ENCODE peak calls at places on chromosomes 4 and X, in ten cellular contexts. H is tibial artery, K is PC-3, L is psoas muscle, Y is fibroblast of lung, Z is left ventricle myocardium inferior, V is A549, T is heart right ventricle, N is AG04450, A is suprapubic skin. U is an unnamed sample.
A peak's percentile ranks its signal among the peaks of the same experiment; 100 is the strongest.

GRCh38 chrX:20500171-20500865 is 233.6 kb upstream of the RPS6KA3 start:
- DNase-seq in V (no peak), N (no peak), L (no peak), Y (no peak), Z (no peak), T (no peak), K (no peak), H (no peak), A (no peak), U (no peak)

GRCh38 chr4:117137143-117137542 is 51.8 kb upstream of the TRAM1L1 start:
- DNase-seq in K (peak; percentile 81), A (no peak), L (no peak), Y (peak; percentile 94), Z (no peak), H (no peak), N (peak; percentile 74), V (peak; percentile 9), T (no peak), U (no peak)

GRCh38 chr4:140052050-140052449 is 101.9 kb downstream of the MAML3 start:
- DNase-seq in H (no peak), A (no peak), L (peak; percentile 61), K (peak; percentile 51), N (no peak), Z (peak; percentile 47), T (peak; percentile 48), Y (peak; percentile 39), V (peak; percentile 51), U (peak; percentile 18)

GRCh38 chr4:110970642-110971041 is 347.8 kb upstream of the PITX2 start:
- DNase-seq in K (peak; percentile 53), T (no peak), Y (peak; percentile 15), L (peak; percentile 41), N (peak; percentile 4), A (no peak), Z (no peak), H (no peak), V (peak; percentile 51), U (no peak)

GRCh38 chrX:104330966-104331365 is 76.2 kb upstream of the ESX1 start:
- DNase-seq in A (no peak), V (no peak), Z (no peak), L (no peak), N (no peak), H (no peak), T (no peak), K (peak; percentile 90), Y (peak; percentile 75), U (no peak)

GRCh38 chr4:37648084-37648817 is 37.9 kb downstream of the RELL1 start:
- DNase-seq in L (peak; percentile 82), A (peak; percentile 68), H (no peak), T (peak; percentile 75), Y (peak; percentile 87), V (peak; percentile 92), Z (peak; percentile 36), K (peak; percentile 90), N (peak; percentile 82), U (no peak)

GRCh38 chrX:1443496-1444075 is 9.1 kb downstream of the ASMTL start:
- DNase-seq in Y (no peak), H (peak; percentile 48), A (peak; percentile 55), T (no peak), V (no peak), L (no peak), K (no peak), Z (no peak), N (no peak), U (no peak)

GRCh38 chr4:168541608-168541953 is 44.7 kb downstream of the PALLD start:
- DNase-seq in A (no peak), H (no peak), N (no peak), L (no peak), T (no peak), Y (peak; percentile 75), K (peak; percentile 81), Z (no peak), V (peak; percentile 75), U (no peak)

GRCh38 chr4:1309261-1310010 is 19.7 kb downstream of the MAEA start:
- DNase-seq in N (peak; percentile 84), A (peak; percentile 92), K (no peak), L (peak; percentile 94), Z (peak; percentile 86), Y (peak; percentile 94), H (peak; percentile 96), V (no peak), T (peak; percentile 89), U (no peak)

GRCh38 chrX:68727696-68728095 is 80.2 kb downstream of the STARD8 start:
- DNase-seq in Y (no peak), H (no peak), T (no peak), V (no peak), Z (no peak), K (no peak), N (no peak), A (no peak), L (peak; percentile 8), U (no peak)

GRCh38 chr4:6824071-6824470 is 41.5 kb downstream of the KIAA0232 start:
- DNase-seq in Y (peak; percentile 60), H (no peak), K (peak; percentile 13), A (no peak), N (no peak), Z (no peak), L (no peak), T (no peak), V (no peak), U (no peak)

GRCh38 chr4:6819295-6819694 is 36.8 kb downstream of the KIAA0232 start:
- DNase-seq in K (no peak), H (no peak), Y (peak; percentile 23), V (no peak), T (no peak), N (no peak), A (no peak), L (no peak), Z (no peak), U (no peak)

GRCh38 chr4:6825403-6825802 is 42.9 kb downstream of the KIAA0232 start:
- DNase-seq in H (no peak), N (no peak), Y (no peak), T (no peak), A (no peak), Z (no peak), V (no peak), L (no peak), K (no peak), U (no peak)

GRCh38 chr4:6824772-6825402 is 42.4 kb downstream of the KIAA0232 start:
- DNase-seq in L (no peak), K (peak; percentile 84), Y (peak; percentile 18), A (no peak), N (no peak), V (no peak), Z (no peak), H (no peak), T (no peak), U (no peak)

DNA sequence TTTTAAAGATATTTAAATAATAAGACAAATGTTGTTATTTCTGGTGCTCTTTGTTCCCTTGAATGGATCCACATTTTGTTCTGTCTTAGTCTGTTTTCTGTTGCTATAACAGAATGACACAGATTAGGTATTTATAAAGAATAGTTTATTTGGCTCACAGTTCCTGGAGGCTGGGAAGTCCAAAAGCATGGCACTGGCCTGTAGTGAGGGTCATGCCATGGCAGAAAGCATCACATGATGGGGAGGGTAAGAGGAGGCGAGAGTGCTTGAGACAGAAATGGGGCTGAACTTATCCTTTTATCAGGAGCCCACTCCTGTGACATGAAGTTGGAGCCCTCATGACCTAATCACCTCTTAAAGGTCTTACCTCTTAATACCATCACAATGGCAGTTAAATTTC is 38.2 kb downstream of the KIAA0232 start:
- DNase-seq in L (no peak), H (no peak), T (no peak), Z (no peak), V (no peak), K (no peak), A (no peak), Y (no peak), N (no peak), U (no peak)
- H3K9me3 ChIP-seq in L (peaks cover 31% of the 10 kb centered on the region), H (no peaks in the 10 kb centered on the region), T (peaks cover 40% of the 10 kb centered on the region), Z (peaks cover 39% of the 10 kb centered on the region), V (peaks cover 12% of the 10 kb centered on the region), K (no peaks in the 10 kb centered on the region), A (peaks cover 12% of the 10 kb centered on the region), Y (no peaks in the 10 kb centered on the region), N (peaks cover 3% of the 10 kb centered on the region), U (peaks cover 22% of the 10 kb centered on the region)

GRCh38 chr4:143183513-143184216 is 1.1 kb upstream of the USP38 start:
- DNase-seq in T (no peak), L (no peak), N (no peak), Z (no peak), H (no peak), Y (no peak), A (no peak), V (no peak), K (peak; percentile 21), U (no peak)
- H3K27ac ChIP-seq in T (peak overlapping the region; percentile 84), L (peak overlapping the region; percentile 98), N (no peak overlapping the region), Z (peak overlapping the region; percentile 93), H (peak overlapping the region; percentile 95), Y (peak overlapping the region; percentile 91), A (peak overlapping the region; percentile 95), V (peak overlapping the region; percentile 94), K (peak overlapping the region; percentile 81), U (peak overlapping the region; percentile 93)

GRCh38 chr4:106687026-106687425 is 318.4 kb upstream of the GIMD1 start:
- DNase-seq in A (no peak), T (no peak), H (no peak), N (no peak), K (no peak), L (no peak), Z (no peak), Y (no peak), V (no peak), U (no peak)

GRCh38 chr4:106690487-106690886 is 321.9 kb upstream of the GIMD1 start:
- DNase-seq in T (no peak), Y (peak; percentile 71), L (no peak), N (no peak), V (no peak), Z (no peak), H (no peak), K (peak; percentile 66), A (no peak), U (no peak)

GRCh38 chr4:106695846-106696245 is 327.3 kb upstream of the GIMD1 start:
- DNase-seq in K (no peak), Y (peak; percentile 43), A (no peak), N (no peak), T (no peak), Z (no peak), V (no peak), L (no peak), H (no peak), U (no peak)

GRCh38 chr4:106694232-106694631 is 325.7 kb upstream of the GIMD1 start:
- DNase-seq in A (no peak), Y (no peak), T (no peak), V (no peak), L (no peak), H (no peak), K (no peak), Z (no peak), N (no peak), U (no peak)

DNA sequence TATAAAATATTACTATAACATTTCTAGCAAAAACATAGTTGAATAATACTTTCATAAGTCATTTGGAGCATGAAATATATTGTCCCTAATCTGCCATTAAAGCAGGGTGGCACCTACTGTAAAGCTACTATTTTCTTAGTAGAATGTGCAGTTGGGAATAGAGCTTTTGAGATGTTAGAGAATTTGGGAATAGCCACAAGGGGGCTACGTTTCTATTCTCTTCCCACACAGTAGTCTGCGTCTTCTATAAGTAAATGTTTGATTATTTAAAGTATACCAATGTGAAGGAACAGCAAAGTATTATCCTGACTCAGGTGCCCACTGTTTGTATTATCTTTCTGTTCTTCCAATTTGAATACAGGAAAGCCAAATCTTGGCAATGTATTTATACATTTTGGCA is 323.2 kb upstream of the GIMD1 start:
- DNase-seq in A (no peak), L (no peak), T (no peak), N (no peak), V (no peak), Z (no peak), Y (no peak), H (no peak), K (no peak), U (no peak)
- TF ChIP-seq CTCF in A (no peak), L (no peak), T (no peak), N (peak; percentile 23), V (no peak), Z (no peak), Y (no peak), H (no peak), K (peak; percentile 28), U (no peak)

GRCh38 chr4:95129036-95129435 is 371.3 kb downstream of the BMPR1B start:
- DNase-seq in T (no peak), K (no peak), V (no peak), H (no peak), Z (no peak), Y (peak; percentile 33), A (no peak), L (no peak), N (no peak), U (no peak)
- H3K9me3 ChIP-seq in T (peaks cover 2% of the 10 kb centered on the region), K (no peaks in the 10 kb centered on the region), V (peaks cover 1% of the 10 kb centered on the region), H (no peaks in the 10 kb centered on the region), Z (peaks cover 2% of the 10 kb centered on the region), Y (no peaks in the 10 kb centered on the region), A (no peaks in the 10 kb centered on the region), L (no peaks in the 10 kb centered on the region), N (no peaks in the 10 kb centered on the region), U (no peaks in the 10 kb centered on the region)

U was measured in CD4-positive, alpha-beta T cell.